ENCODE peak calls at places on chromosomes 7 and 10, in four cellular contexts. D is fibroblast of pulmonary artery, G is activated B cell treated with CpG ODN at 0.5 μM for 24 hours, K is tibial artery. H is an unnamed sample.

GRCh38 chr7:28904539-28905143 is 53.5 kb downstream of the TRIL start:
- DNase-seq in D (no peak), G (no peak), K (no peak), H (no peak)

GRCh38 chr10:16742165-16742960 is 74.9 kb downstream of the RSU1 start:
- DNase-seq in D (no peak), G (no peak), K (no peak), H (no peak)

GRCh38 chr7:64509583-64509982 is 53.3 kb downstream of the ZNF680 start:
- DNase-seq in D (no peak), G (no peak), K (no peak), H (no peak)

GRCh38 chr10:29555746-29556481 is 78.9 kb downstream of the SVIL start:
- DNase-seq in D (peak), G (no peak), K (no peak), H (no peak)

GRCh38 chr7:100604976-100605911 is 3.1 kb downstream of the PCOLCE start:
- DNase-seq in D (no peak), G (peak), K (no peak), H (peak)

GRCh38 chr10:43322321-43322720 is 49.1 kb upstream of the FXYD4 start:
- DNase-seq in D (no peak), G (no peak), K (no peak), H (no peak)

GRCh38 chr10:14399641-14400040 is 68.9 kb upstream of the FRMD4A start:
- DNase-seq in D (no peak), G (no peak), K (no peak), H (no peak)

GRCh38 chr10:13555884-13556529 is 27.2 kb upstream of the BEND7 start:
- DNase-seq in D (no peak), G (no peak), K (no peak), H (no peak)

GRCh38 chr10:42769653-42770052 is 12.9 kb upstream of the BMS1 start:
- DNase-seq in D (no peak), G (no peak), K (no peak), H (no peak)

GRCh38 chr10:83555264-83555663 is 584.0 kb upstream of the GHITM start:
- DNase-seq in D (no peak), G (no peak), K (no peak), H (no peak)

GRCh38 chr10:17431871-17432311 is 22.5 kb downstream of the ST8SIA6 start:
- DNase-seq in D (peak), G (no peak), K (no peak), H (no peak)

GRCh38 chr10:124378271-124378670 is 40.5 kb downstream of the OAT start:
- DNase-seq in D (no peak), G (no peak), K (peak), H (no peak)

GRCh38 chr10:77892021-77892739 is 34.4 kb downstream of the DLG5 start:
- DNase-seq in D (no peak), G (no peak), K (no peak), H (no peak)

DNA sequence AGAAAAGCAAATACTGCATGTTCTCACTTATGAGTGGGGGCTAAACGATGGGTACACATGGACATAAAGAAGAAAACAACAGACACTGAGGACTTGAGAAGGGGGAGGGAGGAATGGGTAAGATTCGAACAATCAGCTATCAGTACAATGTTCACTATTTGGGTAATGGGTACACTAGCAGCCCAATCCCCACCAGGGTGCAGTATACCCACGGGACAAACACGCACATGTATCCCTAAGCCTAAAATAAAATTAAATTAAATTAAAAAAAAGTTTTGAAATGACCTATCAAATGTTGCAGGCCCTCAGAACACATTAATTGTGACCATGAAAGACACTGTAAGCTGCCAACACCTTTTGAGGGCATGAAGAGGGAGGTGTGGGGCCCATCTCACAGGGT is 316.0 kb downstream of the WDR37 start:
- DNase-seq in D (no peak), G (no peak), K (no peak), H (no peak)
- TF ChIP-seq CTCF in D (no peak), G (no peak), K (no peak), H (no peak)

GRCh38 chr10:117718970-117719369 is 176.4 kb downstream of the EMX2 start:
- DNase-seq in D (no peak), G (no peak), K (no peak), H (no peak)

GRCh38 chr10:117721883-117722282 is 179.3 kb downstream of the EMX2 start:
- DNase-seq in D (no peak), G (no peak), K (no peak), H (no peak)

GRCh38 chr10:117720931-117721826 is 178.6 kb downstream of the EMX2 start:
- DNase-seq in D (no peak), G (no peak), K (no peak), H (no peak)

GRCh38 chr10:117719558-117719957 is 177.0 kb downstream of the EMX2 start:
- DNase-seq in D (no peak), G (no peak), K (no peak), H (no peak)

GRCh38 chr10:117723343-117723742 is 180.8 kb downstream of the EMX2 start:
- DNase-seq in D (no peak), G (no peak), K (no peak), H (no peak)
- TF ChIP-seq CTCF in D (no peak), G (no peak), K (no peak), H (no peak)

GRCh38 chr7:70810558-70811139 is 321.3 kb upstream of the GALNT17 start:
- DNase-seq in D (no peak), G (no peak), K (no peak), H (no peak)

GRCh38 chr7:70808876-70809275 is 323.1 kb upstream of the GALNT17 start:
- DNase-seq in D (no peak), G (no peak), K (no peak), H (no peak)

GRCh38 chr7:70807650-70808049 is 324.3 kb upstream of the GALNT17 start:
- DNase-seq in D (no peak), G (no peak), K (no peak), H (no peak)

DNA sequence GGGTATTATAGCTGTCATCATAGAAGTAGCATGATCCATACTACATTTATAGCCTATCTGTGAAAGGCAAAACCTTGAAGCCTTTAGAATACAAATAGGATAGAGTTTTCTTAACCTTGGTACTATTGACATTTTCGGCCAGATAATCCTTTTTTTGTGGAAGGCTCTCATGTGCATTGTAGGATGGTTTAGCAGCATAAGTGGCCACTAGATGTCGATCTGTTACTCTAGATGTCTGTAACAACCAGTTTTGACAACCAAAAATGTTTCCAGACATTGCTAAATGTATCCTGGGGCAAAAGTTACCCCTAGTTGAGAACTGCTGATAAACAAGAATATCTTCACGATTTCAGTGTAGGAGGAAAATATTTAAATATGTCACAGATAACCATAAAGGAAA is 319.4 kb upstream of the GALNT17 start:
- DNase-seq in D (no peak), G (no peak), K (no peak), H (no peak)
- TF ChIP-seq CTCF in D (no peak), G (no peak), K (no peak), H (no peak)

DNA sequence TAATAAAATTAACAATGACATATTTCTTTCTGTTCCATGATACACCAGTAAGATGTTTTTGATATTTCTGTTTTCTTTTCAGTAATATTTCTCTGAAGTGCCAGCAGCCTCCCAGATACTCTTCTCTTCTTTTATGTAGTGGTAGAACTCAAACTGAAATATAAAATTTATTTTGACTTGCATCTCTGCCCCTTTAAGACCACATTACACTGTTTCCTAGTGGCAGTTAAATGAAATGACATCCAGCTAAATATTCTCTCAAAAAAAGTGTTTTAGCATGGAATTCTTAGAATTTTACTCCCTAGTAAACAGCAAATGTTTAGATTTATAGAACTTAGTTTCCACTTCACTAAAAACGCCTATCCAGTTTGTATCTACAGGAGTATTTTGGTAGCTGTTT is 237.2 kb upstream of the MTPN start:
- DNase-seq in D (no peak), G (no peak), K (no peak), H (no peak)
- TF ChIP-seq CTCF in D (no peak), G (no peak), K (no peak), H (no peak)

GRCh38 chr7:4069268-4070095 is 612.6 kb upstream of the FOXK1 start:
- DNase-seq in D (no peak), G (no peak), K (no peak), H (no peak)

GRCh38 chr7:4068286-4068685 is 613.8 kb upstream of the FOXK1 start:
- DNase-seq in D (no peak), G (no peak), K (no peak), H (no peak)

GRCh38 chr7:4067874-4068273 is 614.2 kb upstream of the FOXK1 start:
- DNase-seq in D (no peak), G (no peak), K (no peak), H (no peak)

GRCh38 chr7:4072161-4072925 is 609.8 kb upstream of the FOXK1 start:
- DNase-seq in D (no peak), G (no peak), K (no peak), H (no peak)

GRCh38 chr7:4070214-4070613 is 611.9 kb upstream of the FOXK1 start:
- DNase-seq in D (no peak), G (no peak), K (no peak), H (no peak)
- TF ChIP-seq CTCF in D (no peak), G (no peak), K (no peak), H (no peak)

DNA sequence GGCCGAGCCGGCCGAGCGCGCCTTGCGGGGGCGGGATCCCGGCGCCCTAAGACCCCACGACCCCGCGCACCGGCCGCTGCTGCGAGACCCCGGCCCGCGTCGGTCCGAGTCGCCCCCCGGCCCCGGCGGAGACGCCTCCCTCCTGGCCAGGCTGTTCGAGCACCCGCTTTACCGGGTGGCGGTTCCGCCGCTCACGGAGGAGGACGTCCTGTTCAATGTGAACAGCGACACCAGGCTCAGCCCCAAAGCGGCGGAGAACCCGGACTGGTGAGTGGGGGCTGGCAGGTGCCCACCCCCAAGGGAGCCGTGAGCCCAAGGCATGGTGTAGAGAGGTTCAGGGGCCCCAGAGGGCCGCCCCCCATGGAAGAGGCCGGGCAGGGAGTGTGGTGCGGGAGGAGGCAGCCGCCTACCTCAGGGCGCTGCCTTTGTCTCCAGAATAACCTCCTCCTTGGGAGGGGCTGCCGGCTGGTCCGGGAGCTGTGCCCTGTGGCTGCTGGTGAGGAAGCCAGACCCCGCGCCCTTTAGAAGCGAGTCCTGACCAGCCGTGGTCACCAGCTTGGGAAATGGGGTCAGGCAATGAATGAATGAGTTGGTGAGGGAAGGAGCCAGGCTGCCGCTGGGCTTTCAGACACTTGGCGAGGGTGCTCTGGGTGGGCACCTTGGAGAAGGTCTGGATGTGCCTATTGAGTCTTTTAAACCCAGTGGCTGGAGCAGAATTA is 1.3 kb downstream of the FAM20C start:
- DNase-seq in D (no peak), G (no peak), K (no peak), H (no peak)
- TF ChIP-seq CTCF in D (no peak), G (no peak), K (no peak), H (no peak)

DNA sequence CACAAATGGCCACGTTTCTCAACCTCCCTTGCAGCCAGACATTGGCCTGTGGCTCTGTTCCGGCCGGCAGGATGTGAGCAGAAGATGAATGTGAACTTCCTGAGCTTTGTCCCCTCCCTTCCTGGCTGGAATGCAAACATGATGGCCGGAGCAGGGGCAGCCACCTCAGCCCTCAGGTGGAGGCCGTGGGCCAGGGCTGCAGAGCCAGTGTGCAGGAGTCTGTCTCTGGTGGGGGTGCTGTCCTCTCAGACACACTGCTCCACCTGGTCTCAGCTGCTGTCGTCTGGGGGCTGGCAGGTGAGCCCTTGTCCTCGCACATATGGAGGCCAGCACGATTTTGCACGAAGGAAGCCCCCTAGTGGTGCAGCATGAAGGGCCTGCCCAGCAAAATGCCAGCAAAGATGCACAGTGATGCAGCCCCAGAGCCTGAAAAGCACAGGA is 25.3 kb upstream of the PWWP2B start:
- DNase-seq in D (no peak), G (no peak), K (peak), H (peak)
- TF ChIP-seq CTCF in D (peak), G (no peak), K (no peak), H (peak)